ENCODE peak calls at places on chromosomes 7 and 10, in five cellular contexts. One of them, this sample, is unnamed. For H3K4me1, the result is how much of the 10 kb centered on the place peaks cover.

GRCh38 chr7:106284516-106285050 is at the start of gene NAMPT:
- DNase-seq in psoas muscle: no peak
- DNase-seq in upper lobe of right lung: no peak
- DNase-seq in CD4-positive, alpha-beta memory T cell: no peak
- DNase-seq in adrenal gland: no peak
- DNase-seq in this sample: peak

GRCh38 chr10:132564690-132565089 is 27.1 kb downstream of the INPP5A start:
- DNase-seq in CD4-positive, alpha-beta memory T cell: no peak
- DNase-seq in upper lobe of right lung: no peak
- DNase-seq in adrenal gland: no peak
- DNase-seq in psoas muscle: no peak
- DNase-seq in this sample: no peak

GRCh38 chr7:131557521-131558385 is 1.3 kb upstream of the PODXL start:
- DNase-seq in upper lobe of right lung: no peak
- DNase-seq in CD4-positive, alpha-beta memory T cell: no peak
- DNase-seq in adrenal gland: no peak
- DNase-seq in psoas muscle: no peak
- DNase-seq in this sample: peak

GRCh38 chr10:80265740-80266512 is 23.5 kb downstream of the MAT1A start:
- DNase-seq in psoas muscle: no peak
- DNase-seq in adrenal gland: no peak
- DNase-seq in CD4-positive, alpha-beta memory T cell: no peak
- DNase-seq in upper lobe of right lung: no peak
- DNase-seq in this sample: no peak

GRCh38 chr10:4947635-4948596 is 15.3 kb upstream of the AKR1C1 start:
- DNase-seq in upper lobe of right lung: no peak
- DNase-seq in CD4-positive, alpha-beta memory T cell: no peak
- DNase-seq in psoas muscle: no peak
- DNase-seq in adrenal gland: peak
- DNase-seq in this sample: no peak

GRCh38 chr7:116478834-116479233 is 20.7 kb upstream of the CAV2 start:
- DNase-seq in psoas muscle: no peak
- DNase-seq in adrenal gland: no peak
- DNase-seq in CD4-positive, alpha-beta memory T cell: no peak
- DNase-seq in upper lobe of right lung: no peak
- DNase-seq in this sample: no peak

GRCh38 chr10:4595920-4596319 is 230.1 kb upstream of the AKR1E2 start:
- DNase-seq in CD4-positive, alpha-beta memory T cell: no peak
- DNase-seq in upper lobe of right lung: no peak
- DNase-seq in psoas muscle: no peak
- DNase-seq in adrenal gland: no peak
- DNase-seq in this sample: no peak

GRCh38 chr7:8089036-8089780 is 120.6 kb downstream of the GLCCI1 start:
- DNase-seq in adrenal gland: no peak
- DNase-seq in upper lobe of right lung: no peak
- DNase-seq in CD4-positive, alpha-beta memory T cell: no peak
- DNase-seq in psoas muscle: no peak
- DNase-seq in this sample: no peak

GRCh38 chr7:51629206-51629605 is 312.6 kb upstream of the COBL start:
- DNase-seq in CD4-positive, alpha-beta memory T cell: no peak
- DNase-seq in adrenal gland: no peak
- DNase-seq in upper lobe of right lung: no peak
- DNase-seq in psoas muscle: no peak
- DNase-seq in this sample: no peak

GRCh38 chr10:70597856-70598815 is 4.4 kb downstream of the PRF1 start:
- DNase-seq in adrenal gland: no peak
- DNase-seq in CD4-positive, alpha-beta memory T cell: no peak
- DNase-seq in psoas muscle: no peak
- DNase-seq in upper lobe of right lung: no peak
- DNase-seq in this sample: no peak

GRCh38 chr7:139602143-139602722 is 78.7 kb downstream of the CLEC2L start:
- DNase-seq in CD4-positive, alpha-beta memory T cell: peak
- DNase-seq in adrenal gland: no peak
- DNase-seq in upper lobe of right lung: no peak
- DNase-seq in psoas muscle: no peak
- DNase-seq in this sample: no peak

GRCh38 chr7:108178393-108178792 is 48.2 kb upstream of the LAMB4 start:
- DNase-seq in CD4-positive, alpha-beta memory T cell: no peak
- DNase-seq in upper lobe of right lung: no peak
- DNase-seq in adrenal gland: no peak
- DNase-seq in psoas muscle: no peak
- DNase-seq in this sample: no peak

GRCh38 chr7:6640246-6640721 is 3.2 kb downstream of the ZNF316 start:
- DNase-seq in CD4-positive, alpha-beta memory T cell: no peak
- DNase-seq in upper lobe of right lung: no peak
- DNase-seq in psoas muscle: peak
- DNase-seq in adrenal gland: no peak
- DNase-seq in this sample: peak

GRCh38 chr7:18086165-18087030 is 58.8 kb upstream of the PRPS1L1 start:
- DNase-seq in psoas muscle: peak
- DNase-seq in upper lobe of right lung: peak
- DNase-seq in CD4-positive, alpha-beta memory T cell: no peak
- DNase-seq in adrenal gland: no peak
- DNase-seq in this sample: peak

GRCh38 chr10:78328592-78329404 is 295.1 kb downstream of the RPS24 start:
- DNase-seq in upper lobe of right lung: no peak
- DNase-seq in psoas muscle: no peak
- DNase-seq in CD4-positive, alpha-beta memory T cell: no peak
- DNase-seq in adrenal gland: peak
- DNase-seq in this sample: no peak

GRCh38 chr10:63133787-63134557 is 844 bp downstream of the NRBF2 start:
- DNase-seq in adrenal gland: no peak
- DNase-seq in upper lobe of right lung: no peak
- DNase-seq in psoas muscle: no peak
- DNase-seq in CD4-positive, alpha-beta memory T cell: no peak
- DNase-seq in this sample: no peak

GRCh38 chr10:12902959-12903358 is 98.6 kb downstream of the CCDC3 start:
- DNase-seq in psoas muscle: no peak
- DNase-seq in upper lobe of right lung: no peak
- DNase-seq in CD4-positive, alpha-beta memory T cell: no peak
- DNase-seq in adrenal gland: no peak
- DNase-seq in this sample: no peak

GRCh38 chr7:139629392-139630082 is 106.1 kb downstream of the CLEC2L start:
- DNase-seq in psoas muscle: no peak
- DNase-seq in CD4-positive, alpha-beta memory T cell: no peak
- DNase-seq in upper lobe of right lung: no peak
- DNase-seq in adrenal gland: peak
- DNase-seq in this sample: no peak

GRCh38 chr7:1124816-1125602 is 35.0 kb downstream of the ZFAND2A start:
- DNase-seq in CD4-positive, alpha-beta memory T cell: no peak
- DNase-seq in adrenal gland: no peak
- DNase-seq in upper lobe of right lung: peak
- DNase-seq in psoas muscle: peak
- DNase-seq in this sample: peak

GRCh38 chr7:23467731-23468720 is 2.3 kb downstream of the IGF2BP3 start:
- DNase-seq in CD4-positive, alpha-beta memory T cell: peak
- DNase-seq in psoas muscle: no peak
- DNase-seq in adrenal gland: no peak
- DNase-seq in upper lobe of right lung: no peak
- DNase-seq in this sample: no peak

GRCh38 chr7:115094163-115094562 is 172.3 kb downstream of the MDFIC start:
- DNase-seq in upper lobe of right lung: no peak
- DNase-seq in adrenal gland: no peak
- DNase-seq in psoas muscle: no peak
- DNase-seq in CD4-positive, alpha-beta memory T cell: no peak
- DNase-seq in this sample: no peak

GRCh38 chr10:115093286-115093775 is at the start of gene ATRNL1:
- DNase-seq in psoas muscle: peak
- DNase-seq in CD4-positive, alpha-beta memory T cell: no peak
- DNase-seq in upper lobe of right lung: peak
- DNase-seq in adrenal gland: peak
- DNase-seq in this sample: peak

GRCh38 chr10:15842493-15843169 is 17.7 kb downstream of the MINDY3 start:
- DNase-seq in upper lobe of right lung: no peak
- DNase-seq in CD4-positive, alpha-beta memory T cell: no peak
- DNase-seq in psoas muscle: no peak
- DNase-seq in adrenal gland: no peak
- DNase-seq in this sample: no peak

GRCh38 chr10:97131702-97132101 is 54.1 kb downstream of the SLIT1 start:
- DNase-seq in psoas muscle: no peak
- DNase-seq in adrenal gland: no peak
- DNase-seq in upper lobe of right lung: no peak
- DNase-seq in CD4-positive, alpha-beta memory T cell: no peak
- DNase-seq in this sample: peak

GRCh38 chr10:88521806-88522205 is 61.3 kb downstream of the RNLS start:
- DNase-seq in CD4-positive, alpha-beta memory T cell: no peak
- DNase-seq in psoas muscle: no peak
- DNase-seq in adrenal gland: no peak
- DNase-seq in upper lobe of right lung: no peak
- DNase-seq in this sample: no peak

GRCh38 chr10:60042262-60042661 is 135.9 kb upstream of the CCDC6 start:
- DNase-seq in upper lobe of right lung: no peak
- DNase-seq in adrenal gland: no peak
- DNase-seq in CD4-positive, alpha-beta memory T cell: no peak
- DNase-seq in psoas muscle: no peak
- DNase-seq in this sample: no peak

GRCh38 chr7:94972296-94972695 is 64.9 kb downstream of the PPP1R9A start:
- DNase-seq in upper lobe of right lung: no peak
- DNase-seq in CD4-positive, alpha-beta memory T cell: no peak
- DNase-seq in psoas muscle: no peak
- DNase-seq in adrenal gland: peak
- DNase-seq in this sample: no peak

GRCh38 chr10:31618541-31619291 is 299.7 kb downstream of the ZEB1 start:
- DNase-seq in upper lobe of right lung: no peak
- DNase-seq in psoas muscle: peak
- DNase-seq in adrenal gland: peak
- DNase-seq in CD4-positive, alpha-beta memory T cell: no peak
- DNase-seq in this sample: peak

GRCh38 chr7:25392571-25393338 is 164.5 kb upstream of the NPVF start:
- DNase-seq in upper lobe of right lung: no peak
- DNase-seq in psoas muscle: no peak
- DNase-seq in CD4-positive, alpha-beta memory T cell: no peak
- DNase-seq in adrenal gland: peak
- DNase-seq in this sample: no peak

GRCh38 chr7:142537760-142538159 is 211.5 kb upstream of the PRSS1 start:
- DNase-seq in psoas muscle: no peak
- DNase-seq in adrenal gland: no peak
- DNase-seq in upper lobe of right lung: no peak
- DNase-seq in CD4-positive, alpha-beta memory T cell: no peak
- DNase-seq in this sample: no peak

GRCh38 chr7:142540371-142540770 is 208.9 kb upstream of the PRSS1 start:
- DNase-seq in upper lobe of right lung: no peak
- DNase-seq in CD4-positive, alpha-beta memory T cell: no peak
- DNase-seq in adrenal gland: no peak
- DNase-seq in psoas muscle: no peak
- DNase-seq in this sample: no peak

GRCh38 chr7:142542938-142543337 is 206.3 kb upstream of the PRSS1 start:
- DNase-seq in CD4-positive, alpha-beta memory T cell: no peak
- DNase-seq in adrenal gland: no peak
- DNase-seq in upper lobe of right lung: no peak
- DNase-seq in psoas muscle: no peak
- DNase-seq in this sample: no peak

GRCh38 chr7:142542097-142542496 is 207.2 kb upstream of the PRSS1 start:
- DNase-seq in CD4-positive, alpha-beta memory T cell: no peak
- DNase-seq in adrenal gland: no peak
- DNase-seq in upper lobe of right lung: no peak
- DNase-seq in psoas muscle: no peak
- DNase-seq in this sample: no peak

DNA sequence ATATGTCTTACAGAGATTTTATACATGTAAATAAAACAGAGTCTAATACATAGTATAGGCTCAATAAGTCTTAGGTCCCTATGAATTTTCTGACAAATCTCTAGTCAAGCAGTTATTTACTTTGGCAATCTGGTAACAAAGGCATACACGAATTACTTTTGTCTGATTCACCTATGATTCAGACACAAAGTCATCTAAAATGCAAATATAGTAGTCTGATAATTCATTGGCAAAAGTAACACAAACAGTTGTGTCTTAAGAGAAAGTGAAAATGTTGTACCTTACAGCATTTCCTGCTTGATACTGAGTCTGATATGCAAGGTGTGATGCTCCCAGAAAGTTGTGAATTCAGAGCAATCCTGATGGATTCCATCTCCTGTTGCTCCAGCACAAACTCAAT is 209.4 kb upstream of the PRSS1 start:
- DNase-seq in upper lobe of right lung: no peak
- DNase-seq in psoas muscle: no peak
- DNase-seq in adrenal gland: no peak
- DNase-seq in CD4-positive, alpha-beta memory T cell: no peak
- DNase-seq in this sample: no peak
- H3K4me1 ChIP-seq in upper lobe of right lung: under half
- H3K4me1 ChIP-seq in psoas muscle: under half
- H3K4me1 ChIP-seq in adrenal gland: under half
- H3K4me1 ChIP-seq in CD4-positive, alpha-beta memory T cell: under half
- H3K4me1 ChIP-seq in this sample: under half

GRCh38 chr10:73734796-73735305 is 9.3 kb upstream of the SEC24C start:
- DNase-seq in upper lobe of right lung: no peak
- DNase-seq in adrenal gland: no peak
- DNase-seq in psoas muscle: no peak
- DNase-seq in CD4-positive, alpha-beta memory T cell: no peak
- DNase-seq in this sample: peak
- H3K27ac ChIP-seq in upper lobe of right lung: no peak
- H3K27ac ChIP-seq in adrenal gland: no peak
- H3K27ac ChIP-seq in psoas muscle: peak
- H3K27ac ChIP-seq in CD4-positive, alpha-beta memory T cell: no peak
- H3K27ac ChIP-seq in this sample: no peak

GRCh38 chr7:100546868-100547800 is 8.1 kb downstream of the AGFG2 start:
- DNase-seq in CD4-positive, alpha-beta memory T cell: no peak
- DNase-seq in adrenal gland: no peak
- DNase-seq in upper lobe of right lung: no peak
- DNase-seq in psoas muscle: no peak
- DNase-seq in this sample: no peak
- H3K4me1 ChIP-seq in CD4-positive, alpha-beta memory T cell: half or more
- H3K4me1 ChIP-seq in adrenal gland: half or more
- H3K4me1 ChIP-seq in upper lobe of right lung: half or more
- H3K4me1 ChIP-seq in psoas muscle: under half
- H3K4me1 ChIP-seq in this sample: under half

GRCh38 chr7:141433698-141434097 is 117.5 kb upstream of the AGK start:
- DNase-seq in CD4-positive, alpha-beta memory T cell: no peak
- DNase-seq in adrenal gland: no peak
- DNase-seq in psoas muscle: no peak
- DNase-seq in upper lobe of right lung: no peak
- DNase-seq in this sample: no peak
- H3K27ac ChIP-seq in CD4-positive, alpha-beta memory T cell: no peak
- H3K27ac ChIP-seq in adrenal gland: no peak
- H3K27ac ChIP-seq in psoas muscle: no peak
- H3K27ac ChIP-seq in upper lobe of right lung: no peak
- H3K27ac ChIP-seq in this sample: no peak

GRCh38 chr7:22344655-22345054 is 12.3 kb downstream of the RAPGEF5 start:
- DNase-seq in adrenal gland: no peak
- DNase-seq in upper lobe of right lung: no peak
- DNase-seq in psoas muscle: no peak
- DNase-seq in CD4-positive, alpha-beta memory T cell: no peak
- DNase-seq in this sample: no peak
- H3K4me1 ChIP-seq in adrenal gland: under half
- H3K4me1 ChIP-seq in upper lobe of right lung: under half
- H3K4me1 ChIP-seq in psoas muscle: under half
- H3K4me1 ChIP-seq in CD4-positive, alpha-beta memory T cell: under half
- H3K4me1 ChIP-seq in this sample: under half

GRCh38 chr10:112335866-112336265 is 38.0 kb upstream of the ACSL5 start:
- DNase-seq in psoas muscle: no peak
- DNase-seq in adrenal gland: no peak
- DNase-seq in upper lobe of right lung: no peak
- DNase-seq in CD4-positive, alpha-beta memory T cell: no peak
- DNase-seq in this sample: no peak
- H3K27ac ChIP-seq in psoas muscle: no peak
- H3K27ac ChIP-seq in adrenal gland: no peak
- H3K27ac ChIP-seq in upper lobe of right lung: no peak
- H3K27ac ChIP-seq in CD4-positive, alpha-beta memory T cell: no peak
- H3K27ac ChIP-seq in this sample: no peak

GRCh38 chr10:90007226-90007625 is 305.8 kb downstream of the KIF20B start:
- DNase-seq in psoas muscle: no peak
- DNase-seq in CD4-positive, alpha-beta memory T cell: no peak
- DNase-seq in adrenal gland: no peak
- DNase-seq in upper lobe of right lung: no peak
- DNase-seq in this sample: no peak
- H3K4me1 ChIP-seq in psoas muscle: under half
- H3K4me1 ChIP-seq in CD4-positive, alpha-beta memory T cell: under half
- H3K4me1 ChIP-seq in adrenal gland: under half
- H3K4me1 ChIP-seq in upper lobe of right lung: under half
- H3K4me1 ChIP-seq in this sample: under half

This sample was measured in kidney.